ENCODE peak calls at places on chromosomes 11 and 22, in ten cellular contexts. O, H, P, Z, B, F, G, C, J and R are unnamed samples. For H3K4me1, the result is how much of the 10 kb centered on the place peaks cover.

GRCh38 chr11:75103380-75104026 is 6.8 kb upstream of the OR2AT4 start:
- DNase-seq in Z (no peak), G (no peak), J (no peak), C (no peak), H (peak), B (peak), F (no peak), O (no peak), P (no peak), R (no peak)

GRCh38 chr22:32623943-32624342 is 149.3 kb downstream of the FBXO7 start:
- DNase-seq in G (no peak), O (no peak), F (no peak), Z (no peak), C (no peak), H (peak), J (no peak), B (peak), P (no peak), R (no peak)

GRCh38 chr22:20742764-20743163 is 31.1 kb upstream of the SERPIND1 start:
- DNase-seq in Z (no peak), B (no peak), C (no peak), O (no peak), J (no peak), G (no peak), F (no peak), H (no peak), P (no peak), R (no peak)

GRCh38 chr11:57316017-57316416 is 8.7 kb downstream of the TNKS1BP1 start:
- DNase-seq in G (no peak), O (no peak), J (no peak), F (no peak), H (no peak), C (no peak), B (no peak), Z (no peak), P (no peak), R (no peak)

GRCh38 chr11:126338346-126339055 is 17.0 kb upstream of the ST3GAL4 start:
- DNase-seq in O (no peak), B (no peak), H (no peak), G (no peak), C (peak), F (no peak), P (no peak), Z (no peak), J (no peak), R (no peak)

GRCh38 chr11:12478743-12479142 is 101.4 kb downstream of the PARVA start:
- DNase-seq in J (no peak), Z (no peak), B (peak), C (no peak), H (peak), G (no peak), O (no peak), F (no peak), P (no peak), R (no peak)

GRCh38 chr11:113644605-113645004 is 61.5 kb downstream of the TMPRSS5 start:
- DNase-seq in Z (no peak), F (no peak), C (no peak), H (peak), B (no peak), G (no peak), P (no peak), J (no peak), O (peak), R (no peak)

GRCh38 chr11:67113231-67113721 is 5.8 kb upstream of the KDM2A start:
- DNase-seq in Z (no peak), H (no peak), B (no peak), G (no peak), P (no peak), O (no peak), F (peak), J (peak), C (no peak), R (no peak)

GRCh38 chr11:128595221-128595620 is 7.9 kb upstream of the ETS1 start:
- DNase-seq in O (no peak), Z (no peak), B (no peak), H (peak), G (no peak), F (no peak), P (no peak), J (no peak), C (no peak), R (no peak)

GRCh38 chr22:40627612-40628011 is 8.9 kb downstream of the MRTFA start:
- DNase-seq in P (no peak), C (no peak), Z (no peak), H (no peak), J (no peak), G (no peak), F (no peak), O (no peak), B (no peak), R (no peak)

DNA sequence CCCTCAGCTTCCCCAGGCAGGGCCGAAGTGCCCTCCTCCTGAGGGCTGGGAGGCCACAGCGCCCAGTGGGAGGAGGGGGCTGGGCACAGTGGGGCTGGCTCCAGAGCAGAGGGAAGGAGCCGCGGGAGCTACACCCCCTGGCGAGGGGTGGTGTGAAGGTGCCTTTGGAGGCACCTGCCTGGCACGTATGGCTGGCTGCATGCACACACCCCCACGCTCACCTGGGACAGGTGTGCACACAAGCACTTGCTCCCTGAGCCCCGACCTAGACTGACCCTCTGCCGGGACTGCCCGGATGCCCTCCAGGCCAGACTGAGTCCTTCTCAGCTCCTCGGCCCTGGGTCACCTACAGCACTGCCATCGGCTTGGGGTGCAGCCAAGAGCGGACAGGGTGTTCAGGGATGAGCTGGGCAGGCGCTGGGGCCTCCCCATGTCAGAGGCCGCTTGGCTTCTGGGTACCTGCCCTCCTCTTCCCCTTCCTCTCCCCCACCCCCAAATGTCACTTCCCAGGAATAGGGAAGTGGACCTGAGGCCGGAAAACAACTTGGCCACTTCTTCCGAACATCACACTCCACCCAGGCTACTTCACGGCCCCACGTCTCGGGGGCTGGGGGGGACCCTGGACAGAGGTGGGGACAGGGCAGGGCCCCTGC is 7.4 kb upstream of the PIM3 start:
- DNase-seq in Z (no peak), G (no peak), C (no peak), B (no peak), O (no peak), P (no peak), H (no peak), J (no peak), F (no peak), R (no peak)
- H3K4me3 ChIP-seq in Z (no peak), G (no peak), C (no peak), B (no peak), O (no peak), P (no peak), H (no peak), J (no peak), F (no peak), R (no peak)

DNA sequence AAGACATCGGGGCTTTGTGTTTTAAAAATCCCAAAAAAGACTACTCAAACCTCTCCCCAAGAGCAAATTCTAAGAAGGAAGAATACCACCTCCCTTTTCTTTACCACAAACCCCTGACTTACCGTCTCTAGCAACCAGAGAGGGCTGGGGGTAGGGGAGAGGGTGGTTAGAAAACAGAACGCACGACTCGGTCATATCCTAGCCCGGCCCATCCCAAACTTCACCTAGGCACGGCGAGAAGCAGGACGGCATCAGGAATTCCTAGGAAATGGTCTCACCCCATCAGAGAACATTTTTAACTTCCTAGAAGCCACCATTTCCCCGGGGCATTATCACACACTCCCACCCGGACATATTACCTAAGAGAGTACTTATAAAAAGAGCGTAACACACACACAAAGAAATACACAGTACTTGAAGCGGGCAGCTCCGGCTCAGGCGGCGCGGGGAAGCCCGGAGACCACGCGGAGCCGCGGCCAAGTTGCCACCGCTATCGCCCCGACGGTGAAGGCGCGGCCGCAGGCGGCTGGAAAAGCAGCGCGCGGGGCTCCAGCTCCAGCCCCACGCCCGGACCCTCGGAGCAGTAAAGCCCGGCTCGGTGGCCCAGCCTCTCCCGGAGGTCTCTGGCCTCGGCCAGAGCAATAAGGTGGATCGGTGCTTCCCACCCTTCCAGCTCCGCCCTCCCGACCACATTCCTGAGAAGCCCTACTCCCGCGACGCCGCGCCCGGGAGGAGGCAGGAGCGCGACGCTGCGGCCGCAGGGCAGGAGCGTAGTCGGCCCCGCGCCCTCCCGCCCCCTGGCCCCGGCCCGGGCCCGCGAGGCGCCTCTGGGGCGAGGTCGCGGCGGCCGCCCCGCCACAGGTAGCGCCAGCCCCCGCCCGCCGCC is 897 bp downstream of the RRAS2 start:
- DNase-seq in O (peak), C (peak), P (no peak), H (peak), Z (peak), F (peak), B (peak), G (no peak), J (peak), R (peak)
- H3K4me1 ChIP-seq in O (under half), C (under half), P (under half), H (under half), Z (under half), F (under half), B (under half), G (under half), J (under half), R (under half)

DNA sequence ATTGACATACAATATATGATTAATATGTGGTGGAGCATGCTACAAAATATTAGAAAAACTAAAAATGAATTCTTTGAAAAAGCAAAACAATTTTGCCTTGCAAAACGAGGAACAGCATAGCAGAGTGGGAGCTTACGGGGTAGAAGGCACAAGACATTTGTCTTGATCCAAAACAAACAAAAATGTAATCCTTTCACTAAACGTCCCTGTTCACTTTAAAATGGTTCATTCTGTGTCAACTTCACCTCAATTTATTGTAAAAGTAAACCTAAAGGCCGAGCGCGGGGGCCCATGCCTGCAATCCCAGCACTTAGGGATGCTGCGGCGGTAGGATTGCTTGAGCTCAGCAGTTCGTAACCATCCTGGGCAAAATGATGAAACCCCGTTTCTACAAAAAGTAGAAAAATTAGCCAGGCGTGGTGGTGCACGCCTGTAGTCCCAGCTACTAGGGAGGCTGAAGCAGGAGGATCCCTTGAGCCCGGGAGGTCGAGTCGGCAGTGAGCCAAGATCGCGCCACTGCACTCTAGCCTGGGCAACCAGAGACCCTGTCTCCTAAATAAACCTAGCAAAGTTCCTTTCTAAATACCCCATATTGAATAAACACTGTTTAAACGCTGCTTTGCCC is 2.0 kb downstream of the PRDM10 start:
- DNase-seq in C (no peak), Z (no peak), J (no peak), F (no peak), P (no peak), O (no peak), H (no peak), G (no peak), B (no peak), R (no peak)
- H3K27ac ChIP-seq in C (peak), Z (no peak), J (no peak), F (peak), P (no peak), O (no peak), H (peak), G (no peak), B (no peak), R (peak)

GRCh38 chr11:1694846-1695547 is 2.0 kb upstream of the KRTAP5-6 start:
- DNase-seq in Z (no peak), C (no peak), J (no peak), F (no peak), H (no peak), P (no peak), O (no peak), G (no peak), B (no peak), R (no peak)

GRCh38 chr11:1695548-1696108 is 1.4 kb upstream of the KRTAP5-6 start:
- DNase-seq in B (no peak), O (no peak), Z (no peak), C (no peak), H (no peak), P (no peak), F (no peak), G (no peak), J (no peak), R (no peak)

GRCh38 chr11:1692708-1693326 is 4.2 kb upstream of the KRTAP5-6 start:
- DNase-seq in G (no peak), F (no peak), J (no peak), O (no peak), C (no peak), P (no peak), B (no peak), H (no peak), Z (no peak), R (no peak)

GRCh38 chr11:1693327-1694063 is 3.5 kb upstream of the KRTAP5-6 start:
- DNase-seq in O (peak), Z (peak), P (peak), G (peak), H (peak), C (no peak), F (peak), J (peak), B (peak), R (peak)

GRCh38 chr11:1694064-1694845 is 2.7 kb upstream of the KRTAP5-6 start:
- DNase-seq in H (peak), O (peak), P (peak), J (peak), Z (peak), C (no peak), B (peak), G (peak), F (peak), R (peak)
- H3K4me3 ChIP-seq in H (no peak), O (peak), P (peak), J (no peak), Z (peak), C (no peak), B (no peak), G (peak), F (no peak), R (no peak)